ENCODE peak calls at places on chromosomes 5 and 9, in four cellular contexts. V is effector memory CD4-positive, alpha-beta T cell; Z is heart left ventricle; B is testis. Q is an unnamed sample.
A peak's percentile ranks its signal among the peaks of the same experiment; 100 is the strongest.

GRCh38 chr5:173451031-173451430 is 122.8 kb upstream of the STC2 start:
- DNase-seq in V (no peak), B (peak; percentile 49), Z (no peak), Q (no peak)

GRCh38 chr5:103019804-103020203 is 100.1 kb downstream of the GIN1 start:
- DNase-seq in B (no peak), V (no peak), Z (no peak), Q (no peak)

GRCh38 chr9:89446440-89447310 is 51.2 kb downstream of the SEMA4D start:
- DNase-seq in V (no peak), B (no peak), Z (peak; percentile 55), Q (no peak)

GRCh38 chr9:128733256-128733655 is 9.3 kb upstream of the ZDHHC12 start:
- DNase-seq in V (no peak), Z (no peak), B (peak; percentile 87), Q (no peak)

GRCh38 chr9:127133739-127134167 is 11.3 kb upstream of the ANGPTL2 start:
- DNase-seq in Z (peak; percentile 73), B (peak; percentile 65), V (no peak), Q (peak; percentile 78)

GRCh38 chr5:17723876-17724275 is 89.6 kb downstream of the TAF11L14 start:
- DNase-seq in V (no peak), Z (no peak), B (no peak), Q (no peak)

GRCh38 chr9:104912606-104913005 is 15.3 kb downstream of the ABCA1 start:
- DNase-seq in Z (no peak), B (no peak), V (no peak), Q (no peak)

GRCh38 chr9:31394040-31394473 is 990.4 kb upstream of the ACO1 start:
- DNase-seq in B (no peak), Z (no peak), V (no peak), Q (no peak)

GRCh38 chr9:97293207-97293721 is 14.2 kb upstream of the CCDC180 start:
- DNase-seq in B (peak; percentile 81), V (no peak), Z (no peak), Q (no peak)

DNA sequence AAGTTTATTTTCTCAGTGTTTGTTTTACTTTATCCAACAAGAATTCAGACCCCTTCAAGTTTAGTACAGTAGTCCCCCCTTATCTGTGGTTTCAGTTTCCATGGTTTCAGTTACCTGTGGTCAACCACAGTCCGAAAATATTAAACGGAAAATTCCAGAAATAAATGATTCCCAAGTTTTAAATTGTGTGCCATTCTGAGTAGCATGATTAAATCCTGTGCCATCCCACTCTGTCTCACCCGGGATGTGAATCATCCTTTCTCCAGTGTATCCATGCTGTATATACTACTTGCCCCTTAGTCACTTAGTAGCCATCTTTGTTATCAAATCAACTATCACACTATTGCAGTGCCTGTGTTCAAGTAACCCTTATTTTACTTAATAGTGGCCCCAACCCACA is 153.8 kb upstream of the RASA1 start:
- DNase-seq in Z (no peak), B (no peak), V (no peak), Q (no peak)
- H3K27ac ChIP-seq in Z (no peak overlapping the region), B (no peak overlapping the region), V (no peak overlapping the region), Q (no peak overlapping the region)

GRCh38 chr5:178462846-178463245 is 127.3 kb downstream of the COL23A1 start:
- DNase-seq in B (no peak), V (no peak), Z (no peak), Q (no peak)

GRCh38 chr5:178463321-178464155 is 126.7 kb downstream of the COL23A1 start:
- DNase-seq in B (no peak), V (no peak), Z (no peak), Q (no peak)

GRCh38 chr5:178465861-178466288 is 124.3 kb downstream of the COL23A1 start:
- DNase-seq in Z (no peak), B (no peak), V (no peak), Q (no peak)

GRCh38 chr5:178465228-178465860 is 124.8 kb downstream of the COL23A1 start:
- DNase-seq in Z (no peak), V (no peak), B (no peak), Q (no peak)

DNA sequence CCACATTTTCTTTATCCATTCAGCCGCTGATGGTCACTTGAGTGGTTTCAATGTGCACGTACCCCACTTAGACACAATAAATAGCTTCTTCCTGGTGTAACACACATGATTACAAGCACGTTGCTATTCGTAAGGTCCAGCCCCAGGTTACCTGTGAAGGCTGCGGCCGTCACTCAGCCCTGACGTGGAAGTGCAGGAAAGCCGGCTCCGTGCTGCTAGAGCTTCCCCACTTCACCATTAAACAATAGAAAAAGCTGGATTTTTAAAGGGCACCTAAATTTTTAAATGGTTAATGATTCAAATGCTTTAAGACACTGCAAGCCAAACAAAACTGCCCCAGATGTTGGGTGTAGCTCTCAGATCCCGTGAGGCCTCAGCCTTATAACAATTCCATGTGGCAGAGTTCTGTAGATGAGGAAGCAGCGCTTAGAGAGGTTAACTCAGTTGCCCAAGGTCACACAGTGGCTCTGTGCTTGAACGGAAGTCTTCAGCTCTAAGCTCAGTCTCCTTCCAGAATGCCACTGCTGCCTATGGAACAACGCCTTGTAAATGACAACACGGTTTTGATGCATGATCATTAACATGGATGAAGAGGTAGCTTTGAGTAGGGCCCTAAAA is 125.7 kb downstream of the COL23A1 start:
- DNase-seq in V (no peak), B (no peak), Z (no peak), Q (no peak)
- H3K4me1 ChIP-seq in V (no peaks in the 10 kb centered on the region), B (no peaks in the 10 kb centered on the region), Z (peaks cover 27% of the 10 kb centered on the region), Q (peaks cover 13% of the 10 kb centered on the region)

GRCh38 chr5:42948961-42949347 is 91.2 kb downstream of the ANXA2R start:
- DNase-seq in V (no peak), B (no peak), Z (no peak), Q (no peak)
- H3K27ac ChIP-seq in V (peak overlapping the region; percentile 98), B (peak overlapping the region; percentile 28), Z (no peak overlapping the region), Q (no peak overlapping the region)

DNA sequence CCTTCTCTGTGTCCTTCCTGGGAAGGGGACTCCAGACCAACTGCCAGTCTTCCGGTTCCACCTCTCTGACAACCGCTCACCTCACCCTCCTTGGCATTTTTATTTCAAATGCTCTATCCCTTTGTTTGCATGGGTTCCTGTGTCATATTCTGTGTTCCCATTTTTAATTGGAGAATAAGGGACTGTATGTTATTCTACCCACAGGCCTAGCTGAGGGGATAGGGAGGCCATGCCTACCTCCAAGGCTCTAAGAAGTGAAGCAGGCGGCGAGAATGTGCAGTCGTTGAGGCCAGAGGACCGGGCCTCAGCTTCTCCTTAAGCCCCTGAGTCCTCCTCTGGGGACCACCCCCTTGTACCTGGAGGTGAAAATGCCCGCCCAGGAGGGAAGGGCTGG is 936 bp upstream of the WDR5 start:
- DNase-seq in B (no peak), V (no peak), Z (no peak), Q (no peak)
- H3K4me1 ChIP-seq in B (peaks cover 37% of the 10 kb centered on the region), V (peaks cover 17% of the 10 kb centered on the region), Z (peaks cover 52% of the 10 kb centered on the region), Q (peaks cover 39% of the 10 kb centered on the region)

GRCh38 chr5:96743805-96744559 is 63.8 kb downstream of the ERAP1 start:
- DNase-seq in Z (no peak), V (no peak), B (no peak), Q (no peak)
- H3K27ac ChIP-seq in Z (peak overlapping the region; percentile 88), V (no peak overlapping the region), B (peak overlapping the region; percentile 33), Q (peak overlapping the region; percentile 47)

DNA sequence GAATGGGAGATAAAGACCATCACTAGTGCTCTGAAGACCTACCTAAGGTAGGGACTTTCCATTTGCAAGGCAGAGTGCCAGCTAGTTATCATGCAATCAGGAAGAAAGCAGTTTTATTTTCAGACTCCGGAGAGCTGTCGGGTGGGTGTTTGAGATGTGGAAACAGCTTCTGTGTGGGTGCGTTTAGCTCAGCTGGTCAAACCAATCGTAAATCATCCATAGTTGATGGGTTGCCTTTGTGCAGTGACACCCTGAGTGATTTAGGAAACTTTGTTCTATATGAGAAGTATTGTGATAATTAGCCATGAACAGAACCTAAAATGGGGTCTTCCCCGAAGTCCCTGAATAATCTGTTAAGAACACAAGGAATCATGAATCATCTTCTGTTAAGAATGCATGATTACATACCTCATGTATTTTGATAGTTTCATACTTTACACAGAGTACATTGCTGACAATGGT is 284.3 kb downstream of the ARHGAP26 start:
- DNase-seq in V (no peak), Z (no peak), B (no peak), Q (no peak)
- H3K4me1 ChIP-seq in V (no peaks in the 10 kb centered on the region), Z (peaks cover 58% of the 10 kb centered on the region), B (peaks cover 38% of the 10 kb centered on the region), Q (peaks cover 4% of the 10 kb centered on the region)

GRCh38 chr9:110410926-110411325 is 73.3 kb upstream of the TXNDC8 start:
- DNase-seq in Z (no peak), B (no peak), V (no peak), Q (no peak)

GRCh38 chr9:110404473-110404872 is 66.8 kb upstream of the TXNDC8 start:
- DNase-seq in B (no peak), V (no peak), Z (no peak), Q (no peak)

GRCh38 chr9:110405858-110406443 is 68.3 kb upstream of the TXNDC8 start:
- DNase-seq in Z (no peak), B (no peak), V (no peak), Q (no peak)

GRCh38 chr9:110408598-110408997 is 70.9 kb upstream of the TXNDC8 start:
- DNase-seq in V (no peak), B (no peak), Z (no peak), Q (no peak)
- H3K27ac ChIP-seq in V (no peak overlapping the region), B (no peak overlapping the region), Z (no peak overlapping the region), Q (no peak overlapping the region)

DNA sequence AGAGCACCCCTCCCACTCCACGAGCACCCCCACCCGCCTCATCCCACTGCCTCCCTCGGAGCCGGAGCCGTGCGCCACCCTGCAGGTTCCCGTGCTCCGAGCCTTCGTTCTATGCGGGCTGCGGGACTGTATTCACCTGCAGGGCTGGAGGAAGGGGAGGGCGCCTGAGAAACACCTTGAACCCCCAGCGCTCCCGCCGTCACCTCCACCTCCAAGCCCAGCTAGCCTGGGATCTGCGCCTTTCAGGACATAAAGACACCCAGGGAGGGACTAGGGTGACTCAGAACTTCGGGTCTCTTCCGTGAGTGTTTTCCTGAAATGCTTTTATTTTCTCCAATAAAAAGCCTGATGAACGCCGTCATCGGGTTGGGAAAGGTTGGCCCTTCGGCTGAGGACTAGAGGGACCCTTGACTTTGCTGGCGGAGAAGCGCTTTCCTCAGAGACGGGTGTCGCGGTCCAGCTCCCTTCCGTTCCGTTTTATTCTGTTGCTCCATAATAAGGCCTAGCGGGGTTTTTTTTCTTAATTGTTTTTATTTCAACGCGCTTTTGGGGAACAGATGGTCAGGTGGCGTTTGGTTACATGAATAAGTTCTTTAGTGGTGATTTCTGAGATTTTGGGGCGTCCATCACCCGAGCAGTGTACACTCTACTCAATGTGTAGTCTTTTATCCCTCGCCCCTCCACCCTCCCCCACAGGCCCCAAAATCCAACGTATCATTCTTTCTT is 4.6 kb downstream of the TLX3 start:
- DNase-seq in B (no peak), Z (no peak), V (no peak), Q (peak; percentile 47)
- H3K4me1 ChIP-seq in B (peaks cover 30% of the 10 kb centered on the region), Z (peaks cover 68% of the 10 kb centered on the region), V (peaks cover 21% of the 10 kb centered on the region), Q (peaks cover 35% of the 10 kb centered on the region)